ENCODE peak calls at places on chromosomes 13 and 19, in five cellular contexts. A, J, N, V and G are unnamed samples.

GRCh38 chr19:18700501-18701249 is 17.2 kb downstream of the CRTC1 start:
- DNase-seq in A (peak; percentile 82), J (peak; percentile 57), N (peak; percentile 66), V (peak; percentile 28), G (peak; percentile 63)

GRCh38 chr13:108859202-108860012 is 230.0 kb downstream of the MYO16 start:
- DNase-seq in N (no peak), A (no peak), J (no peak), V (no peak), G (no peak)

GRCh38 chr19:1098177-1099051 is 3.2 kb upstream of the POLR2E start:
- DNase-seq in A (no peak), J (no peak), V (no peak), N (no peak), G (no peak)

GRCh38 chr13:41267106-41267505 is 3.7 kb upstream of the MTRF1 start:
- DNase-seq in N (no peak), V (no peak), A (no peak), J (no peak), G (no peak)

GRCh38 chr13:41981961-41982723 is 21.2 kb upstream of the VWA8 start:
- DNase-seq in A (no peak), J (no peak), N (no peak), V (no peak), G (no peak)

GRCh38 chr19:3265432-3265831 is 41.0 kb downstream of the CELF5 start:
- DNase-seq in N (no peak), A (no peak), J (no peak), V (no peak), G (no peak)

GRCh38 chr19:53875602-53876340 is 6.2 kb upstream of the PRKCG start:
- DNase-seq in N (no peak), V (no peak), A (no peak), J (no peak), G (no peak)

GRCh38 chr13:51549050-51549449 is 35.2 kb upstream of the WDFY2 start:
- DNase-seq in J (no peak), A (peak; percentile 31), V (peak; percentile 72), N (no peak), G (peak; percentile 37)

GRCh38 chr13:80473695-80474094 is 132.8 kb upstream of the SPRY2 start:
- DNase-seq in J (no peak), N (no peak), A (no peak), V (no peak), G (no peak)

GRCh38 chr19:39411006-39411831 is 1.2 kb upstream of the PLEKHG2 start:
- DNase-seq in V (peak; percentile 34), N (no peak), J (no peak), A (peak; percentile 48), G (peak; percentile 50)

GRCh38 chr19:15173746-15174404 is 26.9 kb downstream of the NOTCH3 start:
- DNase-seq in A (no peak), V (no peak), N (no peak), J (no peak), G (no peak)

GRCh38 chr19:45076029-45076850 is at the start of gene ZNF296:
- DNase-seq in V (peak; percentile 64), N (peak; percentile 77), J (peak; percentile 57), A (peak; percentile 90), G (peak; percentile 90)

GRCh38 chr19:48537541-48537940 is 14.4 kb upstream of the SULT2B1 start:
- DNase-seq in A (no peak), V (no peak), N (no peak), J (no peak), G (no peak)

GRCh38 chr19:54030895-54031586 is 32.7 kb downstream of the VSTM1 start:
- DNase-seq in J (no peak), N (no peak), A (no peak), V (peak; percentile 13), G (no peak)

GRCh38 chr19:34082289-34083077 is 89.8 kb upstream of the LSM14A start:
- DNase-seq in A (no peak), N (peak; percentile 18), V (no peak), J (no peak), G (no peak)

GRCh38 chr19:7492142-7493055 is 3.6 kb upstream of the PEX11G start:
- DNase-seq in V (peak; percentile 94), J (no peak), N (no peak), A (no peak), G (no peak)

GRCh38 chr13:37870895-37871550 is 1.5 kb upstream of the TRPC4 start:
- DNase-seq in J (no peak), N (no peak), A (no peak), V (no peak), G (no peak)

GRCh38 chr19:15836595-15837398 is 21.3 kb upstream of the OR10H1 start:
- DNase-seq in V (peak; percentile 97), N (no peak), A (peak; percentile 94), J (peak; percentile 91), G (peak; percentile 91)

GRCh38 chr13:73317140-73317539 is 258.3 kb downstream of the KLF5 start:
- DNase-seq in N (no peak), A (no peak), J (no peak), V (no peak), G (no peak)

GRCh38 chr13:100089633-100090032 is 740 bp downstream of the PCCA start:
- DNase-seq in N (no peak), J (no peak), V (no peak), A (peak; percentile 25), G (peak; percentile 16)

GRCh38 chr19:13102416-13102665 is 317 bp downstream of the LYL1 start:
- DNase-seq in J (no peak), N (no peak), V (no peak), A (peak; percentile 45), G (no peak)

GRCh38 chr13:97490702-97491307 is 56.8 kb downstream of the RAP2A start:
- DNase-seq in A (no peak), J (no peak), V (no peak), N (no peak), G (no peak)

GRCh38 chr19:18651738-18652137 is 14.9 kb downstream of the KLHL26 start:
- DNase-seq in V (no peak), J (no peak), N (no peak), A (no peak), G (no peak)

GRCh38 chr13:22055259-22055658 is 384.4 kb downstream of the FGF9 start:
- DNase-seq in A (no peak), J (no peak), N (no peak), V (no peak), G (no peak)

GRCh38 chr19:54418030-54418929 is 3.0 kb downstream of the TTYH1 start:
- DNase-seq in V (peak; percentile 81), A (peak; percentile 71), J (no peak), N (no peak), G (no peak)

GRCh38 chr19:42362891-42363440 is 27.1 kb downstream of the CNFN start:
- DNase-seq in A (no peak), V (no peak), N (no peak), J (no peak), G (no peak)

GRCh38 chr13:73325351-73326214 is 266.8 kb downstream of the KLF5 start:
- DNase-seq in J (no peak), N (no peak), V (no peak), A (no peak), G (no peak)

GRCh38 chr19:43639507-43640423 is at the start of gene CADM4:
- DNase-seq in J (peak; percentile 36), N (peak; percentile 66), A (peak; percentile 79), V (no peak), G (no peak)

GRCh38 chr13:32850311-32851052 is 165.7 kb upstream of the KL start:
- DNase-seq in V (no peak), N (peak; percentile 47), A (no peak), J (no peak), G (no peak)